ENCODE peak calls at places on chromosomes 6 and 20, in eight cellular contexts. G is PC-3, J is epithelial cell of esophagus, O is ecto neural progenitor cell, Y is M059J, V is neural crest cell, L is NCI-H1105, H is smooth muscle cell of the brain vasculature. I is an unnamed sample.

GRCh38 chr20:6683346-6683977 is 84.0 kb upstream of the BMP2 start:
- DNase-seq in G (no peak), J (no peak), O (no peak), Y (no peak), V (no peak), L (no peak), H (no peak), I (no peak)

GRCh38 chr6:166204852-166205650 is 37.4 kb upstream of the TBXT start:
- DNase-seq in G (no peak), J (no peak), O (no peak), Y (no peak), V (no peak), L (no peak), H (no peak), I (no peak)

GRCh38 chr6:109393882-109394281 is 11.6 kb upstream of the CD164 start:
- DNase-seq in G (peak), J (peak), O (no peak), Y (peak), V (no peak), L (no peak), H (no peak), I (no peak)

GRCh38 chr6:2920671-2921112 is 17.6 kb upstream of the SERPINB9 start:
- DNase-seq in G (no peak), J (no peak), O (no peak), Y (no peak), V (no peak), L (no peak), H (no peak), I (no peak)

GRCh38 chr6:140043762-140044378 is 669.4 kb upstream of the CITED2 start:
- DNase-seq in G (peak), J (peak), O (no peak), Y (peak), V (no peak), L (no peak), H (no peak), I (no peak)

GRCh38 chr6:68343901-68344300 is 291.2 kb upstream of the ADGRB3 start:
- DNase-seq in G (peak), J (peak), O (peak), Y (peak), V (peak), L (peak), H (no peak), I (peak)

GRCh38 chr20:13251556-13251955 is 30.5 kb downstream of the ISM1 start:
- DNase-seq in G (no peak), J (no peak), O (no peak), Y (no peak), V (no peak), L (no peak), H (no peak), I (no peak)

GRCh38 chr6:106114492-106114891 is 28.4 kb downstream of the PRDM1 start:
- DNase-seq in G (no peak), J (no peak), O (no peak), Y (no peak), V (no peak), L (no peak), H (no peak), I (no peak)

GRCh38 chr6:37643851-37644672 is 53.6 kb downstream of the MDGA1 start:
- DNase-seq in G (no peak), J (no peak), O (no peak), Y (no peak), V (no peak), L (no peak), H (no peak), I (no peak)

GRCh38 chr6:33779305-33779704 is 9.6 kb downstream of the LEMD2 start:
- DNase-seq in G (no peak), J (no peak), O (no peak), Y (no peak), V (no peak), L (no peak), H (no peak), I (no peak)

GRCh38 chr6:170286246-170286933 is 4.5 kb downstream of the DLL1 start:
- DNase-seq in G (no peak), J (no peak), O (peak), Y (no peak), V (peak), L (peak), H (no peak), I (peak)

GRCh38 chr6:164109770-164110140 is 695.2 kb downstream of the QKI start:
- DNase-seq in G (no peak), J (no peak), O (no peak), Y (peak), V (no peak), L (no peak), H (no peak), I (peak)

I was measured in testis.